ENCODE peak calls at places on chromosomes 6 and 20, in six cellular contexts. Z is fibroblast of lung; Y is CD8-positive, alpha-beta T cell; U is mammary epithelial cell; C is heart right ventricle; H is A673. V is an unnamed sample. For H3K27me3, the result is how much of the 10 kb centered on the place peaks cover.

GRCh38 chr6:34233867-34234266 is 2.8 kb upstream of the HMGA1 start:
- DNase-seq in Z (no peak), Y (no peak), U (no peak), C (no peak), H (no peak), V (no peak)

GRCh38 chr6:26653007-26653406 is 6.5 kb downstream of the ZNF322 start:
- DNase-seq in Z (no peak), Y (no peak), U (no peak), C (no peak), H (no peak), V (no peak)

GRCh38 chr6:27275025-27275956 is 27.8 kb downstream of the PRSS16 start:
- DNase-seq in Z (no peak), Y (no peak), U (no peak), C (no peak), H (peak), V (no peak)

GRCh38 chr6:139114741-139115140 is 20.1 kb upstream of the HECA start:
- DNase-seq in Z (no peak), Y (no peak), U (no peak), C (no peak), H (no peak), V (no peak)

GRCh38 chr6:93327857-93328256 is 91.5 kb downstream of the EPHA7 start:
- DNase-seq in Z (no peak), Y (no peak), U (no peak), C (no peak), H (no peak), V (no peak)

GRCh38 chr6:155154158-155154830 is 109.5 kb upstream of the CLDN20 start:
- DNase-seq in Z (peak), Y (no peak), U (peak), C (no peak), H (peak), V (peak)

GRCh38 chr20:31704225-31705119 is 18.2 kb downstream of the BCL2L1 start:
- DNase-seq in Z (peak), Y (no peak), U (peak), C (no peak), H (no peak), V (no peak)

GRCh38 chr20:61554617-61555016 is 302.6 kb downstream of the CDH4 start:
- DNase-seq in Z (no peak), Y (no peak), U (no peak), C (no peak), H (no peak), V (no peak)

GRCh38 chr6:156857573-156857972 is 80.4 kb downstream of the ARID1B start:
- DNase-seq in Z (peak), Y (no peak), U (peak), C (no peak), H (no peak), V (no peak)

GRCh38 chr6:26478985-26479278 is 21.2 kb upstream of the BTN1A1 start:
- DNase-seq in Z (no peak), Y (no peak), U (no peak), C (no peak), H (no peak), V (no peak)

GRCh38 chr6:137467211-137467610 is 27.0 kb downstream of the OLIG3 start:
- DNase-seq in Z (no peak), Y (no peak), U (no peak), C (no peak), H (no peak), V (no peak)
- H3K27me3 ChIP-seq in Z (under half), Y (under half), U (under half), C (under half), H (under half), V (under half)

GRCh38 chr20:16096756-16097326 is 476.4 kb downstream of the KIF16B start:
- DNase-seq in Z (no peak), Y (no peak), U (no peak), C (no peak), H (no peak), V (no peak)
- TF ChIP-seq CTCF in Z (no peak), Y (no peak), U (no peak), C (no peak), H (no peak), V (no peak)

DNA sequence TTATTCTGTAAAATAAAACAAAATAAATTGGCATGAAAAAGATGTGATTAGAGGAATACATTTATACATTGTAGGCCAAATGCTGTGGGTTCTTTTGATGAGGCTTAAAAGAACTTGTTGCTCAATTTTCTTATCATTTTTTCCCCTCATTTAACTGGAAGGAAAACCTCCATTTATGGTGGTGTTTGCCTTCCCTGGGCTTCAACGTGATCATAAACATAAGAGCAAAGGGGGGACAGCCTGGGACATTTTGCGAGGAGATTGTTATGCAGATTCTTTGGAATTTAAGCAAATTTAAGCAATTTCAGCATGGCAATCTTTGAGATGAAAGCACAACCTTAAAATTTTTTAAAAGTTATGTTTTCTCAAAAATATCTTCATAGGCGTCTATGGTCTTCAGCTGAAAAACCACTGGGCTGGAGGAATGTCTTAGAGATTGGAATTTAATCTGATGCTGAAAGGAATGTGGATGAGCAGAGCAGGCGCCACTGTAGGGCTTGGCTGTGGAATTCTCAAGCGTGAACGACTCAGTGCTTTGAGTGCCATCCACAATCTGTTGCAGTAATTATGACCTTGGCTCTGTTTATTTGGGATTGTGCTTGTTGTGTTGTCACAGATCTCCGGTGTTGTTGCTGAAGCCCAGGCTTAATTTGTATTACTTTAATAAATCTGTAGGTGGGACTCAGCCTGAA is 149.4 kb upstream of the MLIP start:
- DNase-seq in Z (peak), Y (no peak), U (no peak), C (no peak), H (peak), V (no peak)
- H3K4me3 ChIP-seq in Z (no peak), Y (no peak), U (no peak), C (no peak), H (no peak), V (no peak)

GRCh38 chr6:96186094-96186493 is 170.3 kb downstream of the FUT9 start:
- DNase-seq in Z (no peak), Y (no peak), U (no peak), C (no peak), H (no peak), V (no peak)
- H3K27me3 ChIP-seq in Z (under half), Y (under half), U (under half), C (under half), H (under half), V (under half)

GRCh38 chr6:113006494-113006893 is 659.4 kb downstream of the RFPL4B start:
- DNase-seq in Z (no peak), Y (no peak), U (no peak), C (no peak), H (no peak), V (no peak)

GRCh38 chr6:113010181-113010580 is 663.1 kb downstream of the RFPL4B start:
- DNase-seq in Z (no peak), Y (no peak), U (no peak), C (no peak), H (no peak), V (no peak)

GRCh38 chr6:113010590-113010989 is 663.5 kb downstream of the RFPL4B start:
- DNase-seq in Z (no peak), Y (no peak), U (no peak), C (no peak), H (no peak), V (no peak)

GRCh38 chr6:113009682-113010081 is 662.6 kb downstream of the RFPL4B start:
- DNase-seq in Z (peak), Y (no peak), U (no peak), C (no peak), H (no peak), V (no peak)

GRCh38 chr6:113004691-113005270 is 657.7 kb downstream of the RFPL4B start:
- DNase-seq in Z (peak), Y (no peak), U (peak), C (no peak), H (no peak), V (no peak)
- TF ChIP-seq CTCF in Z (no peak), Y (no peak), U (no peak), C (no peak), H (no peak), V (no peak)

GRCh38 chr6:125746019-125746414 is 3.4 kb upstream of the HEY2 start:
- DNase-seq in Z (no peak), Y (no peak), U (no peak), C (no peak), H (no peak), V (no peak)

GRCh38 chr6:125747589-125748533 is 1.6 kb upstream of the HEY2 start:
- DNase-seq in Z (no peak), Y (peak), U (peak), C (peak), H (no peak), V (no peak)

GRCh38 chr6:125748534-125749111 is 809 bp upstream of the HEY2 start:
- DNase-seq in Z (peak), Y (no peak), U (peak), C (no peak), H (peak), V (no peak)

GRCh38 chr6:125745281-125746018 is 4.0 kb upstream of the HEY2 start:
- DNase-seq in Z (no peak), Y (no peak), U (no peak), C (no peak), H (no peak), V (no peak)

GRCh38 chr6:125746731-125747588 is 2.5 kb upstream of the HEY2 start:
- DNase-seq in Z (peak), Y (peak), U (peak), C (peak), H (no peak), V (no peak)
- H3K4me3 ChIP-seq in Z (peak), Y (peak), U (peak), C (peak), H (no peak), V (peak)